ENCODE peak calls at places on chromosomes 13 and 19, in seven cellular contexts. M, Z, I, C, X, B and T are unnamed samples.

GRCh38 chr19:32828643-32829344 is 40.8 kb downstream of the SLC7A9 start:
- DNase-seq in I (no peak), Z (no peak), M (no peak), C (no peak), B (no peak), X (no peak), T (no peak)

GRCh38 chr19:12840091-12841079 is 2.1 kb downstream of the MAST1 start:
- DNase-seq in M (peak), C (peak), B (peak), Z (peak), I (peak), X (peak), T (peak)

GRCh38 chr13:98141938-98142426 is 912 bp upstream of the FARP1 start:
- DNase-seq in X (no peak), Z (peak), M (no peak), B (no peak), C (no peak), I (no peak), T (no peak)

GRCh38 chr13:20348018-20348417 is 115.9 kb upstream of the GJB6 start:
- DNase-seq in I (no peak), Z (no peak), M (no peak), C (no peak), B (no peak), X (no peak), T (no peak)

GRCh38 chr19:28601723-28602440 is 611.1 kb downstream of the UQCRFS1 start:
- DNase-seq in C (no peak), X (no peak), Z (no peak), M (no peak), B (no peak), I (no peak), T (no peak)

GRCh38 chr19:34236035-34236793 is 18.1 kb upstream of the GARRE1 start:
- DNase-seq in I (no peak), X (peak), M (no peak), Z (no peak), C (no peak), B (no peak), T (no peak)

GRCh38 chr19:4732680-4733114 is 9.1 kb upstream of the DPP9 start:
- DNase-seq in C (peak), I (no peak), X (peak), M (peak), Z (no peak), B (peak), T (peak)

GRCh38 chr13:71801165-71801564 is 65.8 kb downstream of the DACH1 start:
- DNase-seq in B (no peak), M (no peak), I (no peak), X (no peak), Z (no peak), C (no peak), T (no peak)

GRCh38 chr13:22735381-22735995 is 445.3 kb upstream of the SGCG start:
- DNase-seq in C (no peak), B (no peak), I (no peak), M (no peak), Z (no peak), X (no peak), T (no peak)

GRCh38 chr13:23949200-23949599 is 51.9 kb upstream of the C1QTNF9B start:
- DNase-seq in C (no peak), Z (no peak), I (no peak), M (no peak), X (no peak), B (no peak), T (no peak)

GRCh38 chr19:20278342-20278741 is 111.3 kb downstream of the ZNF486 start:
- DNase-seq in C (no peak), Z (no peak), M (no peak), X (no peak), B (no peak), I (no peak), T (no peak)

GRCh38 chr19:38805180-38805579 is 7.6 kb downstream of the LGALS4 start:
- DNase-seq in Z (no peak), C (peak), M (no peak), X (no peak), I (no peak), B (no peak), T (no peak)

GRCh38 chr13:43261018-43261417 is 237.6 kb downstream of the DNAJC15 start:
- DNase-seq in Z (no peak), X (peak), M (peak), B (no peak), I (no peak), C (peak), T (no peak)

GRCh38 chr13:75829874-75830273 is 193.7 kb downstream of the LMO7 start:
- DNase-seq in B (no peak), C (no peak), M (no peak), X (peak), Z (no peak), I (no peak), T (no peak)

GRCh38 chr13:98581971-98582702 is 5.2 kb upstream of the STK24 start:
- DNase-seq in M (no peak), C (peak), X (peak), I (no peak), B (no peak), Z (no peak), T (no peak)

GRCh38 chr19:33388231-33388816 is 14.8 kb downstream of the CEBPG start:
- DNase-seq in C (no peak), X (no peak), Z (peak), I (no peak), B (no peak), M (no peak), T (no peak)

GRCh38 chr13:110453767-110454166 is 107.8 kb downstream of the RAB20 start:
- DNase-seq in X (no peak), C (no peak), Z (no peak), M (no peak), I (no peak), B (no peak), T (no peak)
- H3K27ac ChIP-seq in X (no peak), C (no peak), Z (no peak), M (no peak), I (no peak), B (peak), T (no peak)

GRCh38 chr19:16514383-16515019 is 18.3 kb downstream of the C19orf44 start:
- DNase-seq in Z (no peak), B (no peak), X (no peak), I (no peak), C (no peak), M (no peak), T (no peak)
- TF ChIP-seq CTCF in Z (no peak), B (no peak), X (no peak), I (no peak), C (peak), M (no peak), T (no peak)

DNA sequence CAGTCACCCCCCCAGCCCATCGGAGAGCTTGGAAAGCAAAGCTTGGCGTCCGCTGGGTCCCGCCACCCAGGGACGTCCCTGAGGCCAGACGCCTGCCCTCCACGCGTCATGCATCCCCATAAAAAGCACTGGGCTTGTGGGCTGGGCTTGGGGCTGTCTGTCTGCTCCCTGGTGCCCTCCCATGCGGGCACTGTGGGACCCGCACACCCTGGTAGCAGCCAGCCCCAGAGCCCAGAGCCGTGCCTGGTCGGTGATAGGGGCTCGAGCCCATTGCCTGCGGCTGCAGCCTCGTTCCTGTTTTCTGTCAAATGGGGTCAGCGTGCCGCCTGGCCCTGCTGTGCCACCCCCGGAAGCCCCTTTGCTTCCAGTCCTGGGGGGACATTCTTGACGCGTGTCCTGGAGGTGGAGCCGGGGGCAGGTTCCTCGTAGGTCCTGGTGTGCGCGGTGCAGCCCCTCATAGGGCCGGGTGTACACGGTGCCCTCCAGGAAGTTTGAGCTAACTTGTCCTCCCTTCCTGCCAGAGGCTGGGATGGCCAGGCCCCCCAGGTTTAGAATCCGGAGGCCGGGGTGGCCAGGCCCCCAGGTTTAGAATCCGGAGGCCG is 4.3 kb upstream of the GZMM start:
- DNase-seq in B (no peak), Z (no peak), M (no peak), C (no peak), I (no peak), X (no peak), T (no peak)
- H3K27ac ChIP-seq in B (no peak), Z (no peak), M (no peak), C (no peak), I (no peak), X (no peak), T (no peak)

GRCh38 chr19:15021286-15022007 is 27.8 kb upstream of the CASP14 start:
- DNase-seq in M (no peak), Z (no peak), I (no peak), B (no peak), C (no peak), X (no peak), T (no peak)
- TF ChIP-seq CTCF in M (no peak), Z (no peak), I (no peak), B (no peak), C (no peak), X (no peak), T (no peak)

GRCh38 chr13:79403113-79403512 is 2.9 kb downstream of the RBM26 start:
- DNase-seq in C (no peak), B (no peak), X (no peak), M (no peak), I (no peak), Z (no peak), T (no peak)

GRCh38 chr13:79402074-79402635 is 3.9 kb downstream of the RBM26 start:
- DNase-seq in M (no peak), B (no peak), I (no peak), X (no peak), C (no peak), Z (no peak), T (no peak)

GRCh38 chr13:79404361-79404760 is 1.7 kb downstream of the RBM26 start:
- DNase-seq in I (no peak), M (no peak), B (no peak), C (no peak), X (no peak), Z (no peak), T (no peak)

GRCh38 chr13:79401259-79402071 is 4.6 kb downstream of the RBM26 start:
- DNase-seq in Z (no peak), M (no peak), C (no peak), X (no peak), I (no peak), B (no peak), T (no peak)

GRCh38 chr13:79402679-79403078 is 3.4 kb downstream of the RBM26 start:
- DNase-seq in M (no peak), C (no peak), X (no peak), B (no peak), I (no peak), Z (no peak), T (no peak)
- H3K27ac ChIP-seq in M (no peak), C (no peak), X (no peak), B (peak), I (no peak), Z (peak), T (peak)

DNA sequence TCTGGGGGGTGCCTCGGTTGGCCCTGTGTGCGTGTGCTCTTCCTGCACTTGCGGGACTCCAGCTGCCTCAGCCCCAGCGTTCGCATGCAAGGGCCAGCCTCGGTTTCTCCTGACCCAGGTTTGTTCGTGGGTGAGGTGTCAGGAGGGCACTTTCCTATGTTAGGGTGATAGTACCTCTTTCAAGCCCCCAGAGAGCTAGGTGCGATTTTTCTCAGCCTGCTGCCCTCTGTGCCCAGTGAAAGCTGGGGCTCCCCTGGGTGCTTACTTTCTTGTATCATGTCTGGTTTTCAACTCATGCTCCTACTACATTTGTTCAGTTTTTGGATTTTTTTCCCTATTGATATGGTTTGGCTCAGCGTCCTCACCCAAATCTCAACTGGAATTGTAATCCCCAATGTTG is 289.2 kb downstream of the TEX29 start:
- DNase-seq in I (no peak), C (no peak), X (no peak), Z (no peak), M (no peak), B (no peak), T (no peak)
- TF ChIP-seq CTCF in I (no peak), C (no peak), X (no peak), Z (no peak), M (no peak), B (no peak), T (no peak)

GRCh38 chr19:6718741-6719539 is 1.5 kb downstream of the C3 start:
- DNase-seq in C (peak), X (no peak), Z (peak), M (peak), B (no peak), I (no peak), T (no peak)

GRCh38 chr19:6719540-6719861 is 949 bp downstream of the C3 start:
- DNase-seq in B (no peak), I (no peak), M (no peak), X (no peak), Z (no peak), C (no peak), T (no peak)

GRCh38 chr19:6721113-6721474 is 644 bp upstream of the C3 start:
- DNase-seq in Z (no peak), B (no peak), I (no peak), X (no peak), M (no peak), C (no peak), T (no peak)

GRCh38 chr19:6720369-6721112 is at the start of gene C3:
- DNase-seq in Z (peak), X (peak), M (peak), I (no peak), B (peak), C (no peak), T (no peak)

GRCh38 chr19:6719992-6720368 is 470 bp downstream of the C3 start:
- DNase-seq in C (no peak), X (no peak), B (no peak), M (no peak), I (no peak), Z (no peak), T (no peak)
- H3K27ac ChIP-seq in C (no peak), X (no peak), B (peak), M (peak), I (no peak), Z (no peak), T (no peak)

DNA sequence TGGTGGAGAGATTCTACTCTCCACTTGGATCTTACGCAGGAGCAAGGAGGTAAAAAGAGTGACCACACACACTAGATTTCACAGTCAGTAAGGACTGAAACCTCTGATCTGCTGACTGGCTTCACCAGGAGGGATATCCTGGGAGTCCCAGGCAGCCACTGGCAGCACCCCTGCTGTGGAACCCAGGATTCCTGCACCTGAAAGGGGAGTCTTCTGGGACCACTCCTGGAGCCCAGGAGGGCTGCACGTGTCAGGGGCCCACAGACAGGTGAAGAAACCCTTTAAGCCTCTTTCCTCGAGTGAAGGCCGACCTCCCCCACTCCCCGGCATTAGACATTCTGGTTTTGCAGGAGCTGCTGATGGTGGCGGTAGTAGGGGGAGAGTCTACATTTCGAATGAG is 62.5 kb downstream of the ALOX5AP start:
- DNase-seq in X (no peak), B (no peak), I (no peak), Z (no peak), C (no peak), M (no peak), T (no peak)
- TF ChIP-seq CTCF in X (no peak), B (no peak), I (no peak), Z (no peak), C (no peak), M (no peak), T (no peak)

GRCh38 chr19:16417660-16418596 is 53.8 kb downstream of the EPS15L1 start:
- DNase-seq in Z (peak), X (peak), M (peak), I (peak), B (peak), C (peak), T (no peak)
- H3K27ac ChIP-seq in Z (peak), X (no peak), M (no peak), I (no peak), B (no peak), C (no peak), T (no peak)

GRCh38 chr19:7469654-7470285 is 19.1 kb downstream of the PEX11G start:
- DNase-seq in C (no peak), M (no peak), Z (no peak), B (no peak), X (no peak), I (no peak), T (no peak)

GRCh38 chr19:7470540-7471305 is 18.1 kb downstream of the PEX11G start:
- DNase-seq in I (no peak), B (no peak), C (no peak), M (no peak), Z (no peak), X (no peak), T (no peak)

GRCh38 chr19:7468840-7469239 is 20.0 kb downstream of the PEX11G start:
- DNase-seq in C (no peak), B (no peak), Z (no peak), M (no peak), X (no peak), I (no peak), T (no peak)

GRCh38 chr19:7475665-7476064 is 13.2 kb downstream of the PEX11G start:
- DNase-seq in M (no peak), B (no peak), C (no peak), I (no peak), X (no peak), Z (no peak), T (no peak)

DNA sequence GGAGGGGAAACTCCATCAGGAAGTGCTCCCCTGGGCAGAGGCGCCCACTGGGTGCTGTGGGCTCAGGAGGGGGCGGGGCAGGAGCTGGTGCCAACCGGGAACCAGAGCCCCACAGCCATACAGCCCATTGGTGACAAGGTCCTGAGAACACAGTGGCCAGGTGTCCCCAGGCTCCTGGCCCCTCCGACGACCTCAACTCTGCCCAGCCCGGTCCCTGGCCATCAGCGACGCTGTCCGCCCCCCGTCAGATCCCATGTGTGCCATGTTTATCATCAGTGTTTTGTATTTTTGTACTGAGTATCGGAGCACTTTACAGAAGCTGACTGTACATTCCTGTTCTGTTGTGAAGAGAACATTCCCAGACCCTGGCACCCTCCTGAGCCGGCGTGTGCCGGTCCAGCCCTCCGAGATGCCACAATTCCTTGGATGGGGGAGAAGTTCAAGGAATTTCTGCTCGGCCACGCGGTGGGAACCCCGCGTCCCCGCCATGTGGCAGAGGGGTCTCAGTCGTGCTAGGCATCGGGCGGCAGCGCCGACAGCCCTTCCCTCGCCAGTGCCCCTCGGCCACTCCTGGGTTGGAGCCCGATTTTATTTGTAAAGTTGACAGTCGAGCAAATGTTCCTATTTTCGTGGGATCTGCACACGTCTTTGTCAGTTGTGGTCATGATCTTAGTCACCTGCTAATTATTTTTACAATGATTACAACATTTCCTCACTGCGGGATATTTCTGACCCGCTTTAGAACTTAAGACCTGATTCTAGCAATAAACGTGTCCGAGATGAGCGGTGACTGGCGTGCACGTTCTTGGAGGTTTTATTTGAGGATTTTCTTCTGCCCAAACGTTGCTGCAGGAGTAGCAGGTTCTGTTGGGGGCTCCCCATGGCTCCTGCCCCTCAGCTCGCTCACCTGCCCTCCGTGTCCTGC is 16.9 kb downstream of the PEX11G start:
- DNase-seq in X (no peak), B (no peak), Z (no peak), I (peak), M (no peak), C (no peak), T (no peak)
- TF ChIP-seq CTCF in X (no peak), B (no peak), Z (no peak), I (no peak), M (no peak), C (no peak), T (no peak)